ENCODE peak calls at places on chromosomes 16 and 17, in four cellular contexts. One of them, this sample, is unnamed.
A peak's percentile ranks its signal among the peaks of the same experiment; 100 is the strongest.

GRCh38 chr16:29811170-29811895 is 660 bp upstream of the PRRT2 start:
- DNase-seq in HepG2: peak; percentile 95
- DNase-seq in A549: peak; percentile 97
- DNase-seq in GM12878: peak; percentile 72
- DNase-seq in this sample: peak; percentile 79

GRCh38 chr16:63813862-63814261 is 1308.0 kb downstream of the CDH11 start:
- DNase-seq in GM12878: no peak
- DNase-seq in HepG2: no peak
- DNase-seq in A549: no peak
- DNase-seq in this sample: no peak

GRCh38 chr17:40560592-40561293 is 4.5 kb downstream of the CCR7 start:
- DNase-seq in HepG2: no peak
- DNase-seq in A549: no peak
- DNase-seq in GM12878: peak; percentile 96
- DNase-seq in this sample: peak; percentile 62

GRCh38 chr17:45129940-45130639 is 2.2 kb downstream of the PLCD3 start:
- DNase-seq in HepG2: peak; percentile 71
- DNase-seq in A549: peak; percentile 67
- DNase-seq in GM12878: no peak
- DNase-seq in this sample: no peak

GRCh38 chr16:88282221-88283041 is 100.3 kb upstream of the ZNF469 start:
- DNase-seq in HepG2: no peak
- DNase-seq in GM12878: no peak
- DNase-seq in A549: peak; percentile 22
- DNase-seq in this sample: no peak

GRCh38 chr16:86706726-86707125 is 128.4 kb downstream of the FOXL1 start:
- DNase-seq in HepG2: no peak
- DNase-seq in A549: no peak
- DNase-seq in GM12878: no peak
- DNase-seq in this sample: no peak

GRCh38 chr17:11612956-11613355 is 14.7 kb downstream of the DNAH9 start:
- DNase-seq in GM12878: no peak
- DNase-seq in HepG2: no peak
- DNase-seq in A549: no peak
- DNase-seq in this sample: no peak

GRCh38 chr17:82243648-82244412 is 15.0 kb downstream of the SLC16A3 start:
- DNase-seq in GM12878: no peak
- DNase-seq in HepG2: no peak
- DNase-seq in A549: no peak
- DNase-seq in this sample: no peak

GRCh38 chr17:81052199-81052997 is 17.4 kb downstream of the BAIAP2 start:
- DNase-seq in GM12878: no peak
- DNase-seq in A549: no peak
- DNase-seq in HepG2: no peak
- DNase-seq in this sample: no peak

GRCh38 chr17:17971431-17972125 is 622 bp downstream of the TOM1L2 start:
- DNase-seq in A549: peak; percentile 22
- DNase-seq in GM12878: no peak
- DNase-seq in HepG2: no peak
- DNase-seq in this sample: no peak

GRCh38 chr17:16419074-16419928 is 3.9 kb downstream of the TRPV2 start:
- DNase-seq in GM12878: peak; percentile 59
- DNase-seq in HepG2: peak; percentile 54
- DNase-seq in A549: peak; percentile 58
- DNase-seq in this sample: peak; percentile 72

GRCh38 chr17:30969989-30970680 is 704 bp upstream of the RNF135 start:
- DNase-seq in A549: no peak
- DNase-seq in HepG2: no peak
- DNase-seq in GM12878: no peak
- DNase-seq in this sample: no peak

GRCh38 chr17:6303664-6304063 is 131.3 kb downstream of the AIPL1 start:
- DNase-seq in A549: peak; percentile 21
- DNase-seq in HepG2: no peak
- DNase-seq in GM12878: no peak
- DNase-seq in this sample: peak; percentile 21

GRCh38 chr17:81349397-81350319 is 45.6 kb upstream of the BAHCC1 start:
- DNase-seq in HepG2: peak; percentile 79
- DNase-seq in A549: no peak
- DNase-seq in GM12878: no peak
- DNase-seq in this sample: peak; percentile 95

GRCh38 chr17:49875690-49876089 is 27.8 kb upstream of the TAC4 start:
- DNase-seq in A549: no peak
- DNase-seq in HepG2: no peak
- DNase-seq in GM12878: no peak
- DNase-seq in this sample: no peak

GRCh38 chr16:23302045-23302956 is at the start of gene SCNN1B:
- DNase-seq in HepG2: no peak
- DNase-seq in A549: no peak
- DNase-seq in GM12878: no peak
- DNase-seq in this sample: no peak

GRCh38 chr17:49363251-49363650 is 1.2 kb upstream of the ZNF652 start:
- DNase-seq in GM12878: no peak
- DNase-seq in HepG2: no peak
- DNase-seq in A549: no peak
- DNase-seq in this sample: no peak

GRCh38 chr16:51390877-51391276 is 239.8 kb upstream of the SALL1 start:
- DNase-seq in GM12878: no peak
- DNase-seq in A549: no peak
- DNase-seq in HepG2: no peak
- DNase-seq in this sample: no peak

GRCh38 chr17:81064746-81065475 is 30.0 kb downstream of the BAIAP2 start:
- DNase-seq in HepG2: no peak
- DNase-seq in A549: no peak
- DNase-seq in GM12878: no peak
- DNase-seq in this sample: no peak

GRCh38 chr16:180921-181667 is 835 bp downstream of the HBQ1 start:
- DNase-seq in A549: peak; percentile 88
- DNase-seq in HepG2: peak; percentile 76
- DNase-seq in GM12878: peak; percentile 7
- DNase-seq in this sample: peak; percentile 88
- TF ChIP-seq CHD4 in A549: no peak
- TF ChIP-seq CHD4 in HepG2: no peak
- TF ChIP-seq CHD4 in GM12878: no peak
- TF ChIP-seq CHD4 in this sample: no peak

GRCh38 chr17:77606146-77606864 is 352.2 kb upstream of the TNRC6C start:
- DNase-seq in A549: no peak
- DNase-seq in HepG2: no peak
- DNase-seq in GM12878: no peak
- DNase-seq in this sample: no peak
- TF ChIP-seq CHD4 in A549: no peak
- TF ChIP-seq CHD4 in HepG2: no peak
- TF ChIP-seq CHD4 in GM12878: no peak
- TF ChIP-seq CHD4 in this sample: no peak

GRCh38 chr17:7561028-7561575 is 617 bp upstream of the SENP3 start:
- DNase-seq in GM12878: no peak
- DNase-seq in A549: peak; percentile 91
- DNase-seq in HepG2: peak; percentile 77
- DNase-seq in this sample: peak; percentile 77

GRCh38 chr17:7558544-7559306 is at the start of gene TNFSF13:
- DNase-seq in A549: no peak
- DNase-seq in GM12878: no peak
- DNase-seq in HepG2: no peak
- DNase-seq in this sample: no peak

GRCh38 chr17:7561589-7562207 is at the start of gene SENP3:
- DNase-seq in GM12878: no peak
- DNase-seq in HepG2: peak; percentile 77
- DNase-seq in A549: peak; percentile 94
- DNase-seq in this sample: peak; percentile 95

GRCh38 chr17:7559307-7560171 is 989 bp downstream of the TNFSF13 start:
- DNase-seq in A549: no peak
- DNase-seq in GM12878: no peak
- DNase-seq in HepG2: no peak
- DNase-seq in this sample: no peak

GRCh38 chr17:7560172-7561027 is 1.3 kb upstream of the SENP3 start:
- DNase-seq in HepG2: peak; percentile 64
- DNase-seq in A549: peak; percentile 78
- DNase-seq in GM12878: no peak
- DNase-seq in this sample: peak; percentile 55
- TF ChIP-seq CHD4 in HepG2: no peak
- TF ChIP-seq CHD4 in A549: no peak
- TF ChIP-seq CHD4 in GM12878: no peak
- TF ChIP-seq CHD4 in this sample: no peak

DNA sequence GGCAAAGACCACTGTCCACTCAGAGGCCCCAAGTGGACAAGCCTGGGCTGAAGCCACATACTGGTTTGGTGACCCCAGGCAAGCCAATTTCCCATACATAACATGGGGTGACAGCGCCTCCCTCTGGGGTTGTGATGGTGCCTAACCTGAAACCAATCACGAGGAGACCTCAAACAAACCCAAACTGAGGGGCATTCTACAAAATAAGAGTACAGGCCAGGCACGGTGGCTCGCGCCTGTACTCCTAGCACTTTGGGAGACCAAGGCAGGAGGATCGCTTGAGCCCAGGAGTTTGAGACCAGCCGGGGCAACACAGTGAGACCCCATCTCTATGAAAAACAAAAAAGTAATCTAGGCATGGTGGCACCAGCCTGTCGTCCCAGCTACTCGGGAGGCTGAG is 3.6 kb downstream of the P2RX5 start:
- DNase-seq in HepG2: no peak
- DNase-seq in A549: no peak
- DNase-seq in GM12878: no peak
- DNase-seq in this sample: peak; percentile 39
- TF ChIP-seq CHD4 in HepG2: no peak
- TF ChIP-seq CHD4 in A549: no peak
- TF ChIP-seq CHD4 in GM12878: no peak
- TF ChIP-seq CHD4 in this sample: no peak

GRCh38 chr17:41678907-41679739 is 9.6 kb upstream of the EIF1 start:
- DNase-seq in GM12878: peak; percentile 84
- DNase-seq in HepG2: no peak
- DNase-seq in A549: peak; percentile 80
- DNase-seq in this sample: peak; percentile 97
- TF ChIP-seq CHD4 in GM12878: peak; percentile 75
- TF ChIP-seq CHD4 in HepG2: no peak
- TF ChIP-seq CHD4 in A549: no peak
- TF ChIP-seq CHD4 in this sample: no peak

GRCh38 chr16:85129846-85130706 is 17.8 kb upstream of the CIBAR2 start:
- DNase-seq in A549: no peak
- DNase-seq in HepG2: no peak
- DNase-seq in GM12878: no peak
- DNase-seq in this sample: no peak
- TF ChIP-seq CHD4 in A549: no peak
- TF ChIP-seq CHD4 in HepG2: no peak
- TF ChIP-seq CHD4 in GM12878: no peak
- TF ChIP-seq CHD4 in this sample: no peak

DNA sequence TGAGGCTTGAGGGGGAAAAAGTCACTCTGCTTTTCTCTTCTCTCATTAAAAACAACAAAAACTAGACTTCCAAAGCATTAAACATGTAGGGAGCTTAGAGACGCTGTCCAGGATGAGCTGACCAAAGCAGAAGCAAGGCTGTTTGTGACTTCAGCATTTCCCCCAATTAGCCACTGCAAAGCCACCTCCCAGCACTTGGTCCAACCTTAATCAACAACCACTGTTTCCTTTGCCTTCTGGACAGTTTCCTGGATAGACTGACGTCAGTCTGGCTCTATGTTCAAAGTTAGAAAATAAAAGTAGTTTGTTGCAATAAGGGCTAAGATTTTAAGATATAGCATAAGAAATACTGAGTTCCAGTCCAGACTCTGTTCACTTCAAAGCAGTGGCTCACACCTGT is 3.1 kb downstream of the TMEM231 start:
- DNase-seq in GM12878: no peak
- DNase-seq in HepG2: no peak
- DNase-seq in A549: no peak
- DNase-seq in this sample: no peak
- TF ChIP-seq CHD4 in GM12878: no peak
- TF ChIP-seq CHD4 in HepG2: no peak
- TF ChIP-seq CHD4 in A549: no peak
- TF ChIP-seq CHD4 in this sample: no peak

GRCh38 chr16:3664187-3664896 is 9.9 kb downstream of the DNASE1 start:
- DNase-seq in HepG2: no peak
- DNase-seq in GM12878: no peak
- DNase-seq in A549: no peak
- DNase-seq in this sample: no peak

GRCh38 chr16:3662601-3663000 is 8.1 kb downstream of the DNASE1 start:
- DNase-seq in A549: no peak
- DNase-seq in HepG2: no peak
- DNase-seq in GM12878: no peak
- DNase-seq in this sample: no peak

GRCh38 chr16:3659200-3659599 is 4.7 kb downstream of the DNASE1 start:
- DNase-seq in GM12878: no peak
- DNase-seq in HepG2: no peak
- DNase-seq in A549: no peak
- DNase-seq in this sample: no peak

GRCh38 chr16:3661922-3662321 is 7.4 kb downstream of the DNASE1 start:
- DNase-seq in HepG2: no peak
- DNase-seq in A549: no peak
- DNase-seq in GM12878: no peak
- DNase-seq in this sample: no peak

GRCh38 chr16:3661311-3661710 is 6.8 kb downstream of the DNASE1 start:
- DNase-seq in A549: no peak
- DNase-seq in HepG2: no peak
- DNase-seq in GM12878: no peak
- DNase-seq in this sample: no peak
- TF ChIP-seq CHD4 in A549: no peak
- TF ChIP-seq CHD4 in HepG2: no peak
- TF ChIP-seq CHD4 in GM12878: no peak
- TF ChIP-seq CHD4 in this sample: no peak